ENCODE peak calls at places on chromosomes 4 and X, in eight cellular contexts. O is effector memory CD4-positive, alpha-beta T cell; R is SK-N-SH; Q is cardiac muscle cell; A is OCI-LY7; F is CD4-positive, alpha-beta T cell; T is HCT116; P is mesenchymal stem cell. E is an unnamed sample.

GRCh38 chr4:34181311-34181808 is 2063.0 kb downstream of the ARAP2 start:
- DNase-seq in O (no peak), R (no peak), Q (no peak), A (no peak), F (no peak), T (peak; percentile 80), P (peak; percentile 85), E (peak; percentile 90)

GRCh38 chr4:54318904-54319303 is 89.8 kb downstream of the PDGFRA start:
- DNase-seq in O (no peak), R (peak; percentile 45), Q (peak; percentile 61), A (peak; percentile 56), F (no peak), T (peak; percentile 21), P (peak; percentile 63), E (no peak)

GRCh38 chr4:126386512-126386911 is 1071.8 kb downstream of the FAT4 start:
- DNase-seq in O (no peak), R (no peak), Q (no peak), A (no peak), F (no peak), T (no peak), P (no peak), E (no peak)

GRCh38 chrX:43560247-43560946 is 95.7 kb upstream of the MAOA start:
- DNase-seq in O (no peak), R (no peak), Q (no peak), A (no peak), F (no peak), T (no peak), P (no peak), E (no peak)

GRCh38 chrX:71492086-71493065 is 40.5 kb upstream of the OGT start:
- DNase-seq in O (peak; percentile 1), R (peak; percentile 15), Q (peak; percentile 3), A (no peak), F (peak; percentile 9), T (no peak), P (no peak), E (no peak)

GRCh38 chr4:171924761-171925376 is 111.7 kb downstream of the GALNTL6 start:
- DNase-seq in O (no peak), R (no peak), Q (no peak), A (no peak), F (no peak), T (no peak), P (no peak), E (no peak)

GRCh38 chrX:130916636-130917422 is 13.8 kb upstream of the ENOX2 start:
- DNase-seq in O (no peak), R (peak; percentile 62), Q (peak; percentile 70), A (peak; percentile 46), F (peak; percentile 6), T (peak; percentile 47), P (peak; percentile 54), E (no peak)

GRCh38 chrX:40282901-40283674 is 185.3 kb upstream of the BCOR start:
- DNase-seq in O (no peak), R (no peak), Q (no peak), A (no peak), F (no peak), T (no peak), P (no peak), E (no peak)

GRCh38 chr4:142016031-142016430 is 379.6 kb downstream of the IL15 start:
- DNase-seq in O (no peak), R (no peak), Q (no peak), A (no peak), F (no peak), T (no peak), P (no peak), E (no peak)

GRCh38 chrX:16459008-16459407 is 190.9 kb upstream of the S100G start:
- DNase-seq in O (no peak), R (no peak), Q (no peak), A (no peak), F (no peak), T (no peak), P (no peak), E (no peak)

GRCh38 chr4:185134176-185134869 is 8.7 kb upstream of the SLC25A4 start:
- DNase-seq in O (no peak), R (peak; percentile 68), Q (peak; percentile 71), A (peak; percentile 71), F (no peak), T (peak; percentile 59), P (peak; percentile 59), E (no peak)

GRCh38 chr4:25925486-25926201 is 11.6 kb downstream of the SMIM20 start:
- DNase-seq in O (no peak), R (peak; percentile 64), Q (peak; percentile 41), A (peak; percentile 59), F (no peak), T (peak; percentile 35), P (peak; percentile 38), E (no peak)

GRCh38 chrX:50579955-50580354 is 109.3 kb upstream of the DGKK start:
- DNase-seq in O (no peak), R (peak; percentile 40), Q (peak; percentile 70), A (peak; percentile 67), F (no peak), T (peak; percentile 59), P (peak; percentile 57), E (no peak)

GRCh38 chrX:22192419-22193086 is 80.2 kb upstream of the CBLL2 start:
- DNase-seq in O (peak; percentile 0), R (peak; percentile 47), Q (peak; percentile 79), A (peak; percentile 25), F (peak; percentile 1), T (peak; percentile 36), P (peak; percentile 57), E (no peak)

GRCh38 chrX:39845289-39845688 is 252.5 kb downstream of the BCOR start:
- DNase-seq in O (no peak), R (no peak), Q (no peak), A (no peak), F (no peak), T (no peak), P (no peak), E (no peak)

GRCh38 chr4:5372198-5372597 is 320.9 kb downstream of the STK32B start:
- DNase-seq in O (no peak), R (no peak), Q (no peak), A (no peak), F (no peak), T (no peak), P (no peak), E (no peak)

GRCh38 chr4:178953447-178954120 is 1511.3 kb upstream of the AGA start:
- DNase-seq in O (no peak), R (no peak), Q (no peak), A (no peak), F (no peak), T (no peak), P (no peak), E (no peak)

GRCh38 chr4:48831532-48832015 is 686 bp downstream of the OCIAD1 start:
- DNase-seq in O (no peak), R (no peak), Q (no peak), A (peak; percentile 58), F (no peak), T (no peak), P (no peak), E (no peak)

GRCh38 chr4:109816082-109816442 is 500 bp downstream of the GAR1 start:
- DNase-seq in O (peak; percentile 22), R (no peak), Q (no peak), A (peak; percentile 30), F (peak; percentile 13), T (no peak), P (no peak), E (no peak)

GRCh38 chrX:13502590-13502989 is 66.8 kb upstream of the EGFL6 start:
- DNase-seq in O (no peak), R (no peak), Q (peak; percentile 36), A (no peak), F (no peak), T (no peak), P (no peak), E (no peak)

GRCh38 chr4:124437853-124438495 is 274.6 kb downstream of the ANKRD50 start:
- DNase-seq in O (no peak), R (no peak), Q (no peak), A (no peak), F (no peak), T (no peak), P (no peak), E (no peak)

GRCh38 chr4:77950204-77950603 is 87.6 kb downstream of the MRPL1 start:
- DNase-seq in O (no peak), R (no peak), Q (no peak), A (no peak), F (no peak), T (no peak), P (no peak), E (no peak)

GRCh38 chr4:128481752-128482480 is 194.3 kb upstream of the PGRMC2 start:
- DNase-seq in O (no peak), R (no peak), Q (no peak), A (no peak), F (no peak), T (no peak), P (no peak), E (no peak)

GRCh38 chr4:40515037-40515397 is 114.6 kb downstream of the RBM47 start:
- DNase-seq in O (no peak), R (no peak), Q (no peak), A (no peak), F (no peak), T (no peak), P (no peak), E (peak; percentile 51)

GRCh38 chrX:114065612-114066178 is 518.2 kb upstream of the HTR2C start:
- DNase-seq in O (no peak), R (no peak), Q (no peak), A (no peak), F (no peak), T (no peak), P (no peak), E (peak; percentile 1)

GRCh38 chrX:11757397-11757728 is 674 bp upstream of the MSL3 start:
- DNase-seq in O (no peak), R (no peak), Q (no peak), A (no peak), F (no peak), T (no peak), P (no peak), E (no peak)
- H3K27ac ChIP-seq in O (peak overlapping the region; percentile 10), R (peak overlapping the region; percentile 58), Q (peak overlapping the region; percentile 91), A (no peak overlapping the region), F (no peak overlapping the region), T (peak overlapping the region; percentile 40), P (no peak overlapping the region), E (peak overlapping the region; percentile 71)

GRCh38 chr4:3532714-3533336 is 603 bp upstream of the LRPAP1 start:
- DNase-seq in O (no peak), R (no peak), Q (no peak), A (no peak), F (no peak), T (no peak), P (no peak), E (no peak)
- H3K27ac ChIP-seq in O (peak overlapping the region; percentile 73), R (peak overlapping the region; percentile 68), Q (no peak overlapping the region), A (no peak overlapping the region), F (no peak overlapping the region), T (no peak overlapping the region), P (no peak overlapping the region), E (no peak overlapping the region)

GRCh38 chr4:7904942-7905341 is 34.7 kb downstream of the AFAP1 start:
- DNase-seq in O (no peak), R (no peak), Q (no peak), A (no peak), F (no peak), T (no peak), P (peak; percentile 91), E (no peak)
- H3K27ac ChIP-seq in O (no peak overlapping the region), R (peak overlapping the region; percentile 100), Q (peak overlapping the region; percentile 77), A (no peak overlapping the region), F (no peak overlapping the region), T (no peak overlapping the region), P (peak overlapping the region; percentile 59), E (no peak overlapping the region)

DNA sequence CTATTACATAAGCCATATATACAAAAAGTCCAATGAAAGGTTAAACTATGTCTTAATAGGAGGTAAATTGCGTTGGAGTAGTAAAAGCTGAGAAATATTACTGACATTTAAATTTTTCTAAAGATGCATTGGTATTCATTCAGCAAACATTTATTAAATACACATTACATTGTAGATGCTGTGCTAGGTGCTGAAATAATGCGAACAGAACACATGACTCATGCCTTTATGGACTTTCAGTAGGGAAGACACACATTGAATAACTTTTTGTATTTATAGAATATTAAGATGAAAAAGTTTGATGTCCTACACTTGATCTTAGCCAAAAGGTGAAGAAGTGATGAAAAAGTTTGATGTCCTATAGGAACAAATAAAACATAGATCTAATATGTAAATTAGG is 871.1 kb upstream of the SLIT2 start:
- DNase-seq in O (no peak), R (no peak), Q (no peak), A (no peak), F (no peak), T (no peak), P (peak; percentile 5), E (no peak)
- H3K27ac ChIP-seq in O (no peak overlapping the region), R (no peak overlapping the region), Q (no peak overlapping the region), A (no peak overlapping the region), F (no peak overlapping the region), T (no peak overlapping the region), P (no peak overlapping the region), E (peak overlapping the region; percentile 33)

E was measured in epithelial cell of prostate.